ENCODE peak calls at places on chromosomes 6 and 20, in nine cellular contexts. One of them, this sample, is unnamed.

GRCh38 chr6:77010931-77011542 is 452.3 kb downstream of the HTR1B start:
- DNase-seq in AG04450: no peak
- DNase-seq in DND-41: no peak
- DNase-seq in fibroblast of mammary gland: no peak
- DNase-seq in BJ: no peak
- DNase-seq in HepG2: no peak
- DNase-seq in choroid plexus epithelial cell: no peak
- DNase-seq in stomach: no peak
- DNase-seq in IMR-90: no peak
- DNase-seq in this sample: no peak

GRCh38 chr20:14677455-14677854 is 340.0 kb upstream of the FLRT3 start:
- DNase-seq in AG04450: no peak
- DNase-seq in DND-41: no peak
- DNase-seq in fibroblast of mammary gland: no peak
- DNase-seq in BJ: no peak
- DNase-seq in HepG2: no peak
- DNase-seq in choroid plexus epithelial cell: no peak
- DNase-seq in stomach: no peak
- DNase-seq in IMR-90: no peak
- DNase-seq in this sample: no peak

GRCh38 chr6:14559754-14560527 is 442.4 kb downstream of the CD83 start:
- DNase-seq in AG04450: no peak
- DNase-seq in DND-41: no peak
- DNase-seq in fibroblast of mammary gland: peak; percentile 75
- DNase-seq in BJ: no peak
- DNase-seq in HepG2: no peak
- DNase-seq in choroid plexus epithelial cell: no peak
- DNase-seq in stomach: no peak
- DNase-seq in IMR-90: peak; percentile 27
- DNase-seq in this sample: no peak

GRCh38 chr6:8539446-8539845 is 104.1 kb upstream of the SLC35B3 start:
- DNase-seq in AG04450: no peak
- DNase-seq in DND-41: no peak
- DNase-seq in fibroblast of mammary gland: peak; percentile 11
- DNase-seq in BJ: no peak
- DNase-seq in HepG2: peak; percentile 28
- DNase-seq in choroid plexus epithelial cell: peak; percentile 48
- DNase-seq in stomach: no peak
- DNase-seq in IMR-90: no peak
- DNase-seq in this sample: no peak

GRCh38 chr20:50957798-50958732 is at the start of gene DPM1:
- DNase-seq in AG04450: peak; percentile 77
- DNase-seq in DND-41: peak; percentile 88
- DNase-seq in fibroblast of mammary gland: peak; percentile 90
- DNase-seq in BJ: peak; percentile 48
- DNase-seq in HepG2: peak; percentile 71
- DNase-seq in choroid plexus epithelial cell: peak; percentile 92
- DNase-seq in stomach: peak; percentile 89
- DNase-seq in IMR-90: peak; percentile 89
- DNase-seq in this sample: peak; percentile 90

GRCh38 chr20:45463113-45463512 is 6.4 kb upstream of the WFDC2 start:
- DNase-seq in AG04450: no peak
- DNase-seq in DND-41: no peak
- DNase-seq in fibroblast of mammary gland: no peak
- DNase-seq in BJ: no peak
- DNase-seq in HepG2: no peak
- DNase-seq in choroid plexus epithelial cell: no peak
- DNase-seq in stomach: no peak
- DNase-seq in IMR-90: no peak
- DNase-seq in this sample: no peak

GRCh38 chr6:125066964-125067363 is 86.6 kb upstream of the TPD52L1 start:
- DNase-seq in AG04450: no peak
- DNase-seq in DND-41: peak; percentile 67
- DNase-seq in fibroblast of mammary gland: peak; percentile 39
- DNase-seq in BJ: no peak
- DNase-seq in HepG2: no peak
- DNase-seq in choroid plexus epithelial cell: peak; percentile 80
- DNase-seq in stomach: no peak
- DNase-seq in IMR-90: peak; percentile 30
- DNase-seq in this sample: no peak

GRCh38 chr6:105940990-105941389 is 145.1 kb upstream of the PRDM1 start:
- DNase-seq in AG04450: no peak
- DNase-seq in DND-41: no peak
- DNase-seq in fibroblast of mammary gland: no peak
- DNase-seq in BJ: no peak
- DNase-seq in HepG2: no peak
- DNase-seq in choroid plexus epithelial cell: no peak
- DNase-seq in stomach: no peak
- DNase-seq in IMR-90: no peak
- DNase-seq in this sample: no peak

GRCh38 chr6:38207371-38207770 is 387.8 kb downstream of the ZFAND3 start:
- DNase-seq in AG04450: no peak
- DNase-seq in DND-41: no peak
- DNase-seq in fibroblast of mammary gland: no peak
- DNase-seq in BJ: no peak
- DNase-seq in HepG2: no peak
- DNase-seq in choroid plexus epithelial cell: no peak
- DNase-seq in stomach: no peak
- DNase-seq in IMR-90: no peak
- DNase-seq in this sample: no peak

GRCh38 chr6:115220760-115221159 is 839.9 kb downstream of the FRK start:
- DNase-seq in AG04450: no peak
- DNase-seq in DND-41: no peak
- DNase-seq in fibroblast of mammary gland: no peak
- DNase-seq in BJ: no peak
- DNase-seq in HepG2: no peak
- DNase-seq in choroid plexus epithelial cell: no peak
- DNase-seq in stomach: no peak
- DNase-seq in IMR-90: no peak
- DNase-seq in this sample: no peak

GRCh38 chr6:63936399-63936798 is 300.8 kb downstream of the PHF3 start:
- DNase-seq in AG04450: no peak
- DNase-seq in DND-41: no peak
- DNase-seq in fibroblast of mammary gland: no peak
- DNase-seq in BJ: no peak
- DNase-seq in HepG2: peak; percentile 22
- DNase-seq in choroid plexus epithelial cell: no peak
- DNase-seq in stomach: no peak
- DNase-seq in IMR-90: no peak
- DNase-seq in this sample: no peak

GRCh38 chr6:137497722-137498463 is 3.7 kb upstream of the OLIG3 start:
- DNase-seq in AG04450: no peak
- DNase-seq in DND-41: no peak
- DNase-seq in fibroblast of mammary gland: no peak
- DNase-seq in BJ: no peak
- DNase-seq in HepG2: no peak
- DNase-seq in choroid plexus epithelial cell: no peak
- DNase-seq in stomach: no peak
- DNase-seq in IMR-90: no peak
- DNase-seq in this sample: no peak

DNA sequence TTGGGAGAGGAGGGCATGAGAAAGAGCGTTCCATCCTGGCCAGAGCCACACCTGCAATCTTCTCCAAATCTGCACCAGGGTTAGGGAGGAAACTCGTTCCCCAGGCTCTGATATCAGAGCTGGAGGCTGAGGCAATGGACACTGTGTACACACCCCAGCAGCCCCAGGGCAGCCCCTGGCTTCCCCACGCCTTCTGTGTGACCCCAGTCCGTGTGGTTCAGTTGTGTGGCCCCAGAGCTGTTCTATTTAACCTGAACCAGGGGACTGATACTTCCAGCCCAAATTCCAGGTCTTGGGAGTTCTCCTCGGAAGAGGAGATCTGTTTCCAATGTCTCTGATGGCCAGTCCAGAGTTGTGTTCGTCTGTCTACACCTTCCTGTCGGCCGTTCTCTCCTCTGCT is 242.6 kb upstream of the EXOC2 start:
- DNase-seq in AG04450: no peak
- DNase-seq in DND-41: no peak
- DNase-seq in fibroblast of mammary gland: no peak
- DNase-seq in BJ: no peak
- DNase-seq in HepG2: no peak
- DNase-seq in choroid plexus epithelial cell: no peak
- DNase-seq in stomach: no peak
- DNase-seq in IMR-90: no peak
- DNase-seq in this sample: no peak
- H3K4me3 ChIP-seq in AG04450: no peak overlapping the region
- H3K4me3 ChIP-seq in DND-41: no peak overlapping the region
- H3K4me3 ChIP-seq in fibroblast of mammary gland: no peak overlapping the region
- H3K4me3 ChIP-seq in BJ: no peak overlapping the region
- H3K4me3 ChIP-seq in HepG2: no peak overlapping the region
- H3K4me3 ChIP-seq in choroid plexus epithelial cell: no peak overlapping the region
- H3K4me3 ChIP-seq in stomach: no peak overlapping the region
- H3K4me3 ChIP-seq in IMR-90: no peak overlapping the region
- H3K4me3 ChIP-seq in this sample: no peak overlapping the region

DNA sequence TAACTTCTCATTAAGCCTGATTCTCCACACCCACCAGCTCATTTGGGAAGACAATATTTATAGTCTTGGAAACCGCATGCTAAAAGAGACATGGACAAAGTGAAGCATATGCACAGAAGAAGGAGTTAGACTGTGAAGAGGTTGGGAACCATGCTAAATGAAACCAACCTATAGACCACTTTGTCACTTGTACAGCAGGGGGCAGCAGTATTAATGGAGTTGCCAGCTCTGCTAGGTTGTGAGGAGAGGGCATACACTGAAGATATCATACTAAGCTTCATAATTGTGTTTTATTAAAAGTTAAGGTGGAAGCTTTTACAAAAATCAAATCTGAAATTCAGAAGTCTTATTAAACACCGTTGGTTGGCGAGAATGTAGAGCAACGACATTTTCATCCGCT is 38.3 kb upstream of the HMGCLL1 start:
- DNase-seq in AG04450: no peak
- DNase-seq in DND-41: peak; percentile 10
- DNase-seq in fibroblast of mammary gland: peak; percentile 65
- DNase-seq in BJ: no peak
- DNase-seq in HepG2: peak; percentile 48
- DNase-seq in choroid plexus epithelial cell: peak; percentile 76
- DNase-seq in stomach: no peak
- DNase-seq in IMR-90: peak; percentile 56
- DNase-seq in this sample: no peak
- TF ChIP-seq CTCF in AG04450: peak; percentile 68
- TF ChIP-seq CTCF in DND-41: peak; percentile 57
- TF ChIP-seq CTCF in fibroblast of mammary gland: peak; percentile 73
- TF ChIP-seq CTCF in BJ: peak; percentile 71
- TF ChIP-seq CTCF in HepG2: peak; percentile 81
- TF ChIP-seq CTCF in choroid plexus epithelial cell: peak; percentile 79
- TF ChIP-seq CTCF in stomach: no peak
- TF ChIP-seq CTCF in IMR-90: peak; percentile 67
- TF ChIP-seq CTCF in this sample: peak; percentile 40

DNA sequence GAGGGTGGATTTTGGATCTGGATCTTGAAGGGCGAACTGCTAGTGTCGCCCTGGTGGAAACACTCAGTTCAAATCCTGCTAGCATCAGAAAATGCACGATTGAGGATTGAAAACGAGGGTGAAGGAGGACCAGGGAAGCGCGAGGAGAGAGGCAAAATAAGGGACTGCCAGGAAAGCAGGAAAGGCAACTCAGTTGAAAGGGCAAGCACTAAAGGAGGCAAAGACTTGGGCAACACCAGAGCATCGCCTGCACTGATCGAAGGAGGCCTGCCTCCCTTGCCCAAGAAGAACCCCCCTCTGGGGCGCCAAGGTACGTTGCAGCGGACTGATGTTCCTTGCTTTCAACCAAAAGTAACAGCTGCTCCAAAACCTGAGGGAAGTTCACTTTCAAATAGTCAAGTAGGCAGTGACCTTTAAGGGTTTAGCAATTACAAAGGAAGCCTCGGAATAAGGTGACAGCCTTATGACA is 308 bp upstream of the COL21A1 start:
- DNase-seq in AG04450: no peak
- DNase-seq in DND-41: no peak
- DNase-seq in fibroblast of mammary gland: no peak
- DNase-seq in BJ: no peak
- DNase-seq in HepG2: no peak
- DNase-seq in choroid plexus epithelial cell: no peak
- DNase-seq in stomach: no peak
- DNase-seq in IMR-90: no peak
- DNase-seq in this sample: no peak
- H3K4me3 ChIP-seq in AG04450: peak overlapping the region; percentile 49
- H3K4me3 ChIP-seq in DND-41: no peak overlapping the region
- H3K4me3 ChIP-seq in fibroblast of mammary gland: peak overlapping the region; percentile 67
- H3K4me3 ChIP-seq in BJ: peak overlapping the region; percentile 30
- H3K4me3 ChIP-seq in HepG2: no peak overlapping the region
- H3K4me3 ChIP-seq in choroid plexus epithelial cell: peak overlapping the region; percentile 69
- H3K4me3 ChIP-seq in stomach: peak overlapping the region; percentile 51
- H3K4me3 ChIP-seq in IMR-90: peak overlapping the region; percentile 27
- H3K4me3 ChIP-seq in this sample: peak overlapping the region; percentile 52

GRCh38 chr20:63625771-63626423 is 1.0 kb downstream of the GMEB2 start:
- DNase-seq in AG04450: no peak
- DNase-seq in DND-41: peak; percentile 42
- DNase-seq in fibroblast of mammary gland: peak; percentile 27
- DNase-seq in BJ: no peak
- DNase-seq in HepG2: peak; percentile 57
- DNase-seq in choroid plexus epithelial cell: peak; percentile 46
- DNase-seq in stomach: no peak
- DNase-seq in IMR-90: peak; percentile 17
- DNase-seq in this sample: peak; percentile 75

GRCh38 chr20:63622732-63623131 is 4.2 kb downstream of the GMEB2 start:
- DNase-seq in AG04450: no peak
- DNase-seq in DND-41: no peak
- DNase-seq in fibroblast of mammary gland: no peak
- DNase-seq in BJ: no peak
- DNase-seq in HepG2: no peak
- DNase-seq in choroid plexus epithelial cell: no peak
- DNase-seq in stomach: no peak
- DNase-seq in IMR-90: no peak
- DNase-seq in this sample: no peak

GRCh38 chr20:63626424-63627128 is at the start of gene GMEB2:
- DNase-seq in AG04450: no peak
- DNase-seq in DND-41: peak; percentile 82
- DNase-seq in fibroblast of mammary gland: peak; percentile 61
- DNase-seq in BJ: no peak
- DNase-seq in HepG2: peak; percentile 69
- DNase-seq in choroid plexus epithelial cell: peak; percentile 69
- DNase-seq in stomach: peak; percentile 76
- DNase-seq in IMR-90: no peak
- DNase-seq in this sample: peak; percentile 91

GRCh38 chr20:63622096-63622495 is 4.8 kb downstream of the GMEB2 start:
- DNase-seq in AG04450: no peak
- DNase-seq in DND-41: no peak
- DNase-seq in fibroblast of mammary gland: no peak
- DNase-seq in BJ: no peak
- DNase-seq in HepG2: no peak
- DNase-seq in choroid plexus epithelial cell: peak; percentile 50
- DNase-seq in stomach: no peak
- DNase-seq in IMR-90: no peak
- DNase-seq in this sample: no peak

GRCh38 chr20:63624486-63624885 is 2.4 kb downstream of the GMEB2 start:
- DNase-seq in AG04450: no peak
- DNase-seq in DND-41: peak; percentile 29
- DNase-seq in fibroblast of mammary gland: peak; percentile 46
- DNase-seq in BJ: no peak
- DNase-seq in HepG2: peak; percentile 80
- DNase-seq in choroid plexus epithelial cell: peak; percentile 86
- DNase-seq in stomach: no peak
- DNase-seq in IMR-90: peak; percentile 49
- DNase-seq in this sample: no peak
- TF ChIP-seq CTCF in AG04450: peak; percentile 20
- TF ChIP-seq CTCF in DND-41: peak; percentile 49
- TF ChIP-seq CTCF in fibroblast of mammary gland: no peak
- TF ChIP-seq CTCF in BJ: no peak
- TF ChIP-seq CTCF in HepG2: peak; percentile 61
- TF ChIP-seq CTCF in choroid plexus epithelial cell: peak; percentile 47
- TF ChIP-seq CTCF in stomach: no peak
- TF ChIP-seq CTCF in IMR-90: peak; percentile 15
- TF ChIP-seq CTCF in this sample: no peak

This sample was measured in upper lobe of right lung.